ENCODE peak calls at places on chromosomes 12 and 14, in eight cellular contexts. S is Jurkat, Clone E6-1; N is DMS 273 treated with DMSO at 0.1 percent for 48 hours; R is M059J; T is stimulated activated naive B cell treated with anti-CD40 and anti-IgM and Interleukin-4, amounts not matched to agents 10 μg/mL and 1 μg/mL and 100 μg/mL, for 72 hours; H is kidney tubule cell; I is HEK293T; E is NCI-H2171. P is an unnamed sample.

GRCh38 chr14:32444262-32444661 is 115.2 kb downstream of the AKAP6 start:
- DNase-seq in S (no peak), N (no peak), R (no peak), T (no peak), H (no peak), I (no peak), E (no peak), P (no peak)

GRCh38 chr12:96359328-96359727 is 40.9 kb downstream of the CDK17 start:
- DNase-seq in S (no peak), N (no peak), R (no peak), T (no peak), H (no peak), I (peak; percentile 19), E (no peak), P (no peak)

GRCh38 chr12:15629108-15629507 is 160.1 kb downstream of the EPS8 start:
- DNase-seq in S (no peak), N (no peak), R (peak; percentile 97), T (peak; percentile 15), H (peak; percentile 91), I (no peak), E (no peak), P (peak; percentile 97)

GRCh38 chr12:124696689-124697476 is 129.5 kb upstream of the NCOR2 start:
- DNase-seq in S (no peak), N (no peak), R (peak; percentile 26), T (no peak), H (no peak), I (no peak), E (no peak), P (no peak)

GRCh38 chr14:49679271-49679670 is 8.7 kb downstream of the POLE2 start:
- DNase-seq in S (no peak), N (no peak), R (peak; percentile 60), T (no peak), H (peak; percentile 33), I (no peak), E (no peak), P (peak; percentile 33)

GRCh38 chr12:124448241-124448954 is 119.0 kb downstream of the NCOR2 start:
- DNase-seq in S (no peak), N (no peak), R (no peak), T (no peak), H (no peak), I (no peak), E (no peak), P (no peak)

GRCh38 chr12:93567174-93567573 is 5.3 kb upstream of the SOCS2 start:
- DNase-seq in S (no peak), N (no peak), R (no peak), T (no peak), H (no peak), I (no peak), E (no peak), P (no peak)

GRCh38 chr14:77491056-77491455 is 7.6 kb downstream of the ISM2 start:
- DNase-seq in S (no peak), N (no peak), R (no peak), T (no peak), H (no peak), I (no peak), E (no peak), P (no peak)

GRCh38 chr12:125403145-125403789 is 338.0 kb downstream of the AACS start:
- DNase-seq in S (peak; percentile 47), N (no peak), R (peak; percentile 16), T (no peak), H (peak; percentile 44), I (peak; percentile 53), E (peak; percentile 28), P (peak; percentile 12)

P was measured in HT1080.